ENCODE peak calls at places on chromosomes 16 and 17, in six cellular contexts. I is stomach; W is A549; R is CD8-positive, alpha-beta T cell; H is prostate gland; L is fibroblast of lung. S is an unnamed sample. For H3K4me1, the result is how much of the 10 kb centered on the place peaks cover.

GRCh38 chr17:78884148-78884870 is 18.7 kb downstream of the CEP295NL start:
- DNase-seq in I (no peak), W (no peak), R (no peak), H (no peak), L (no peak), S (no peak)

GRCh38 chr17:64938925-64939474 is 19.7 kb upstream of the LRRC37A3 start:
- DNase-seq in I (peak), W (peak), R (peak), H (no peak), L (no peak), S (peak)

GRCh38 chr16:4780235-4780634 is 7.9 kb downstream of the SEPTIN12 start:
- DNase-seq in I (no peak), W (no peak), R (no peak), H (no peak), L (peak), S (no peak)

GRCh38 chr16:88975511-88976061 is 1.4 kb downstream of the CBFA2T3 start:
- DNase-seq in I (no peak), W (no peak), R (no peak), H (no peak), L (no peak), S (no peak)

GRCh38 chr17:8628609-8629169 is 1.8 kb downstream of the MYH10 start:
- DNase-seq in I (no peak), W (no peak), R (no peak), H (no peak), L (peak), S (no peak)

GRCh38 chr16:46690281-46691178 is 1.1 kb downstream of the ORC6 start:
- DNase-seq in I (no peak), W (no peak), R (no peak), H (no peak), L (peak), S (no peak)

GRCh38 chr17:50507871-50508572 is at the start of gene MYCBPAP:
- DNase-seq in I (peak), W (peak), R (peak), H (peak), L (peak), S (peak)

GRCh38 chr16:47787695-47788094 is 326.6 kb downstream of the PHKB start:
- DNase-seq in I (no peak), W (no peak), R (no peak), H (no peak), L (peak), S (no peak)

GRCh38 chr16:12535535-12536411 is 267.9 kb downstream of the CPPED1 start:
- DNase-seq in I (no peak), W (no peak), R (no peak), H (no peak), L (no peak), S (no peak)

GRCh38 chr16:65122974-65123845 is 1.3 kb upstream of the CDH11 start:
- DNase-seq in I (peak), W (no peak), R (no peak), H (peak), L (peak), S (no peak)

GRCh38 chr16:67216612-67217490 is 10.1 kb upstream of the TMEM208 start:
- DNase-seq in I (peak), W (no peak), R (no peak), H (no peak), L (no peak), S (no peak)

GRCh38 chr17:63275318-63275967 is 170.7 kb downstream of the CYB561 start:
- DNase-seq in I (no peak), W (peak), R (no peak), H (no peak), L (peak), S (no peak)

GRCh38 chr16:20763461-20764232 is at the start of gene ACSM3:
- DNase-seq in I (peak), W (peak), R (peak), H (peak), L (peak), S (peak)

GRCh38 chr17:61805399-61805798 is 57.9 kb downstream of the BRIP1 start:
- DNase-seq in I (no peak), W (no peak), R (no peak), H (no peak), L (peak), S (no peak)

GRCh38 chr17:66351053-66351452 is 48.6 kb downstream of the PRKCA start:
- DNase-seq in I (peak), W (no peak), R (no peak), H (no peak), L (no peak), S (peak)

GRCh38 chr16:69365901-69366300 is 14.3 kb upstream of the TMED6 start:
- DNase-seq in I (no peak), W (no peak), R (no peak), H (no peak), L (no peak), S (no peak)

GRCh38 chr16:82754716-82755513 is 128.1 kb downstream of the CDH13 start:
- DNase-seq in I (no peak), W (no peak), R (no peak), H (no peak), L (no peak), S (no peak)

GRCh38 chr17:82668631-82669099 is 20.4 kb upstream of the WDR45B start:
- DNase-seq in I (peak), W (peak), R (no peak), H (peak), L (peak), S (peak)

GRCh38 chr16:50861926-50862325 is 120.0 kb downstream of the CYLD start:
- DNase-seq in I (no peak), W (peak), R (no peak), H (no peak), L (peak), S (no peak)

GRCh38 chr16:68364601-68364998 is 53.8 kb downstream of the PRMT7 start:
- DNase-seq in I (no peak), W (no peak), R (no peak), H (no peak), L (no peak), S (no peak)

GRCh38 chr17:82602986-82603385 is 45.3 kb downstream of the WDR45B start:
- DNase-seq in I (no peak), W (no peak), R (no peak), H (no peak), L (no peak), S (no peak)

GRCh38 chr17:29835438-29836351 is 94.3 kb downstream of the SSH2 start:
- DNase-seq in I (peak), W (no peak), R (no peak), H (no peak), L (peak), S (no peak)

GRCh38 chr17:27535178-27535928 is 79.1 kb downstream of the KSR1 start:
- DNase-seq in I (no peak), W (no peak), R (no peak), H (no peak), L (peak), S (no peak)

GRCh38 chr17:72122002-72122310 is 1.1 kb downstream of the SOX9 start:
- DNase-seq in I (no peak), W (peak), R (no peak), H (no peak), L (peak), S (no peak)

GRCh38 chr16:61323456-61323855 is 712.8 kb downstream of the CDH8 start:
- DNase-seq in I (no peak), W (no peak), R (no peak), H (no peak), L (no peak), S (no peak)

GRCh38 chr17:66115246-66115645 is 76.7 kb downstream of the CEP112 start:
- DNase-seq in I (no peak), W (no peak), R (no peak), H (no peak), L (peak), S (no peak)

GRCh38 chr17:71472809-71473789 is 647.7 kb upstream of the SOX9 start:
- DNase-seq in I (no peak), W (peak), R (no peak), H (peak), L (peak), S (peak)

GRCh38 chr17:74245145-74245817 is 28.8 kb upstream of the DNAI2 start:
- DNase-seq in I (no peak), W (no peak), R (no peak), H (no peak), L (no peak), S (no peak)

GRCh38 chr17:74380086-74380958 is 13.0 kb downstream of the GPR142 start:
- DNase-seq in I (peak), W (no peak), R (no peak), H (peak), L (no peak), S (peak)

GRCh38 chr17:36849871-36850348 is 87.4 kb upstream of the LHX1 start:
- DNase-seq in I (no peak), W (peak), R (no peak), H (no peak), L (peak), S (no peak)

GRCh38 chr17:48593840-48594411 is 347 bp upstream of the HOXB5 start:
- DNase-seq in I (peak), W (peak), R (peak), H (peak), L (peak), S (peak)

GRCh38 chr16:71230122-71230845 is at the start of gene HYDIN:
- DNase-seq in I (no peak), W (peak), R (no peak), H (peak), L (peak), S (peak)

GRCh38 chr16:67404740-67405226 is 11.5 kb upstream of the TPPP3 start:
- DNase-seq in I (peak), W (no peak), R (no peak), H (peak), L (no peak), S (peak)

GRCh38 chr17:1420981-1421380 is 21.0 kb upstream of the YWHAE start:
- DNase-seq in I (no peak), W (no peak), R (no peak), H (no peak), L (no peak), S (no peak)

GRCh38 chr17:33778505-33779398 is 476.3 kb upstream of the CCL2 start:
- DNase-seq in I (peak), W (peak), R (peak), H (peak), L (peak), S (peak)

GRCh38 chr17:66580178-66580577 is 254.7 kb upstream of the CACNG5 start:
- DNase-seq in I (peak), W (peak), R (no peak), H (no peak), L (peak), S (peak)

GRCh38 chr16:79677799-79678525 is 77.4 kb upstream of the MAF start:
- DNase-seq in I (no peak), W (no peak), R (no peak), H (peak), L (peak), S (no peak)

GRCh38 chr17:78736526-78737079 is 45.5 kb downstream of the CYTH1 start:
- DNase-seq in I (peak), W (peak), R (peak), H (peak), L (no peak), S (peak)

GRCh38 chr17:67671492-67671891 is 46.2 kb upstream of the NOL11 start:
- DNase-seq in I (peak), W (no peak), R (no peak), H (peak), L (no peak), S (no peak)

GRCh38 chr17:81330884-81331245 is 35.8 kb upstream of the SLC38A10 start:
- DNase-seq in I (no peak), W (no peak), R (no peak), H (no peak), L (no peak), S (no peak)

GRCh38 chr17:81328925-81329278 is 33.8 kb upstream of the SLC38A10 start:
- DNase-seq in I (no peak), W (peak), R (no peak), H (no peak), L (peak), S (no peak)

GRCh38 chr17:81329927-81330883 is 35.1 kb upstream of the SLC38A10 start:
- DNase-seq in I (no peak), W (peak), R (no peak), H (no peak), L (no peak), S (no peak)

GRCh38 chr17:81329279-81329926 is 34.3 kb upstream of the SLC38A10 start:
- DNase-seq in I (peak), W (peak), R (no peak), H (peak), L (peak), S (peak)

DNA sequence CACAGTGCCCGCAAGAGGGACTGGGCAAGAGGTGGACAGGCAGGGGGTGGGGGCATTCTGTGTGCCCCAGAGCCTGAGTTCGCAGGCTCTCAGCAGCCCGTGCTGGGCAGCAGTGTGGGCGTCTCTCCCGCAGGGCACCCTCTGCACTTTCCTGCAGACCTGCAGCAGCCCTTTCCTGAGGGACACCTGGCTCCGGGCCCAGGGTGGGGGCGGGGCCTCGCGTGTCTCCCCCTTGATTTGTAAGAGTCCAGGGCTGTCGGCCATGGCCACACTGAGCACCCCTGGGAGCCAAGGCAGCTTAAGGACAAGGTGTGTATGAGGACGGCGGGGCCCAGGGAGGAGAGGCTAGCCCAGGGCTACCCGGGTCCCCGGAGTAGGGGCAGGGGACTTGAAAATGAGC is 33.4 kb upstream of the SLC38A10 start:
- DNase-seq in I (no peak), W (no peak), R (no peak), H (no peak), L (no peak), S (no peak)
- TF ChIP-seq CTCF in I (no peak), W (no peak), R (no peak), H (no peak), L (no peak), S (no peak)

GRCh38 chr16:85753559-85753958 is 2.7 kb upstream of the C16orf74 start:
- DNase-seq in I (peak), W (no peak), R (no peak), H (peak), L (no peak), S (peak)

GRCh38 chr16:85751665-85752501 is 987 bp upstream of the C16orf74 start:
- DNase-seq in I (no peak), W (no peak), R (no peak), H (no peak), L (peak), S (no peak)

GRCh38 chr16:85754403-85754802 is 3.5 kb upstream of the C16orf74 start:
- DNase-seq in I (no peak), W (no peak), R (no peak), H (no peak), L (no peak), S (no peak)

GRCh38 chr16:85753976-85754375 is 3.1 kb upstream of the C16orf74 start:
- DNase-seq in I (no peak), W (no peak), R (no peak), H (no peak), L (no peak), S (peak)

DNA sequence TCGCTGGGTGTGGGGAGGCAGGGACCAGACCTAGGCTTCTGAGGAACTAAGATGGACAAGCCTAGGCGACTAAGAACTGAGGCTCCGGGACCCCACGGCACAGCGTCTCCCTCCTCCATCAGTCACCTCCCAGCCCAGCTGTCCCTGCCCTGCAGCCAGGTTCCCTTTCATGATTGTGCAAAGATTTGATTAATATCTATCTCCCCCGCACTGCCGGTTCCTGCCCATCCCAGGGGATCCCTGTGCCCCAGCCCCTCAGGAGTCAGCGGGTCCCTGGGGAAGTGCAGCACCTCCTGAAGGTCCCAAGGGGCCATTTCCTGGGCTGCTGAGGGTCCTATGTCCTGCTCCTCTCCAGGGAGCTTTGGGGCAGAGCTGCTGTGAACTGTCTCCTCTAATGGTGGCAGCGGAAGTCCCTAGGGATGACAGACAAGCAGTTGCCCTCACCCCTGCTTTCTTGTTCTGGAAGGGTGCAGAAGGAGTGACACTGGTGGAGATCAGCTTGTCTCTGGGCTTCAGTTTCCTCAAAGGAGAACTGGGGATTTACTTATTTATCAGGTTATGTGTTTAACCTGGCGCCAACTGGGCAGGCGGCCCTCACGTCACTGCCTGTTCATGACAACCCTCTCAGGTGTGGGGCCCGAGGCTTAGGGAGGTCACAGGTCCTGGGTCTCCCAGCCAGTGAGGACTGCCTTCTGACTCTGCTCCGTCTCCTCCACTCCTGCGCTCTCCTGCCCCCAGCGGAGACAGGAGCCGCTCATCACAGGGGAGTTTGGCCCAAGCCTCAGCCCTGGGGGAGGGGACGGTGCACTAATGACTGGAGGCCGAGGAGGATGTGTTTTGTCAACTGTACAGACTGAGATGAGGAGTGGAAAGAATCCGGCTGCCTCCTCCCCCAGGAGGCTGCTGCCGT is 1.9 kb upstream of the C16orf74 start:
- DNase-seq in I (peak), W (no peak), R (no peak), H (peak), L (peak), S (peak)
- H3K4me1 ChIP-seq in I (under half), W (under half), R (under half), H (under half), L (under half), S (half or more)

GRCh38 chr17:15502315-15503112 is 35.1 kb upstream of the CDRT4 start:
- DNase-seq in I (peak), W (peak), R (peak), H (peak), L (peak), S (peak)
- TF ChIP-seq CTCF in I (peak), W (peak), R (peak), H (peak), L (peak), S (peak)

GRCh38 chr17:17077101-17077500 is 34.8 kb downstream of the MPRIP start:
- DNase-seq in I (no peak), W (no peak), R (no peak), H (no peak), L (no peak), S (no peak)
- H3K4me1 ChIP-seq in I (half or more), W (half or more), R (under half), H (under half), L (under half), S (under half)

GRCh38 chr17:38562903-38563302 is 42.8 kb downstream of the SRCIN1 start:
- DNase-seq in I (no peak), W (no peak), R (no peak), H (no peak), L (no peak), S (no peak)

GRCh38 chr17:38562215-38562569 is 43.6 kb downstream of the SRCIN1 start:
- DNase-seq in I (no peak), W (no peak), R (no peak), H (no peak), L (no peak), S (no peak)

GRCh38 chr17:38559880-38560230 is 45.9 kb downstream of the SRCIN1 start:
- DNase-seq in I (no peak), W (no peak), R (no peak), H (no peak), L (no peak), S (no peak)

GRCh38 chr17:38560503-38561318 is 45.0 kb downstream of the SRCIN1 start:
- DNase-seq in I (no peak), W (no peak), R (no peak), H (no peak), L (peak), S (no peak)

GRCh38 chr17:38561416-38562214 is 44.1 kb downstream of the SRCIN1 start:
- DNase-seq in I (no peak), W (no peak), R (no peak), H (no peak), L (no peak), S (no peak)
- TF ChIP-seq CTCF in I (no peak), W (no peak), R (no peak), H (no peak), L (no peak), S (no peak)

DNA sequence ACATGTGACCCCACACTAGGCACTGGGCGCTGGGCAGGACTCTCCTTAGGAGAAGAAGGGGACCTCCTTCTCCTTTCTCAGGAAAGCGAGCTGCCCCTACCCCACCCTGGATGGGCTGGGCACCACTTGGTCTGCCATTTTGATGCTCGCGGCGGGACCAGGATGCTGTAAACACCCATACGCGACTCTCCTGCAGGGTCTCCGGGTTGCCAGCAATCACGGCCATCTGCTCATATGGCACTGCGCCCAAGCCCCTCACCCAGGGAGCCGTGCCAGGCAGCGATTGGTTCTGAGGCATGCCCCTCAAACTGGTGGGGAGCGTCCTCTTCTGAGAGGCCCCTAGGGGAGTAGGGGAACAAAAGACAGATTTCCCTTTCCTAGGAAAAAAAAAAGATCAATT is 99.0 kb downstream of the C16orf78 start:
- DNase-seq in I (peak), W (no peak), R (no peak), H (no peak), L (no peak), S (no peak)
- H3K4me1 ChIP-seq in I (under half), W (under half), R (under half), H (under half), L (under half), S (under half)

S was measured in body of pancreas.